ENCODE peak calls at places on chromosome 12, in four cellular contexts. J is K562, S is GM12878, U is HL-60. X is an unnamed sample.

GRCh38 chr12:121719926-121720414 is 7.4 kb downstream of the TMEM120B start:
- DNase-seq in J (peak), S (no peak), U (no peak), X (no peak)

GRCh38 chr12:89453579-89453978 is 71.0 kb downstream of the GALNT4 start:
- DNase-seq in U (no peak), S (no peak), J (no peak), X (no peak)

GRCh38 chr12:6954754-6955461 is 3.8 kb downstream of the PTPN6 start:
- DNase-seq in U (no peak), J (no peak), S (no peak), X (no peak)

GRCh38 chr12:101604132-101604531 is 9.4 kb downstream of the MYBPC1 start:
- DNase-seq in U (no peak), J (no peak), S (peak), X (no peak)

GRCh38 chr12:62750941-62751843 is 183.8 kb downstream of the PPM1H start:
- DNase-seq in U (no peak), S (no peak), J (no peak), X (no peak)

GRCh38 chr12:30794591-30795409 is 40.0 kb upstream of the CAPRIN2 start:
- DNase-seq in S (no peak), U (no peak), J (peak), X (no peak)

GRCh38 chr12:13039557-13039956 is 4.6 kb upstream of the FAM234B start:
- DNase-seq in U (no peak), S (no peak), J (no peak), X (no peak)

GRCh38 chr12:19129486-19130223 is at the start of gene PLEKHA5:
- DNase-seq in S (no peak), U (no peak), J (peak), X (peak)

GRCh38 chr12:46579474-46579873 is 206.9 kb upstream of the SLC38A2 start:
- DNase-seq in J (no peak), S (no peak), U (no peak), X (no peak)

GRCh38 chr12:18905134-18905533 is 167.2 kb downstream of the CAPZA3 start:
- DNase-seq in J (no peak), U (no peak), S (no peak), X (no peak)

GRCh38 chr12:88578821-88579518 is 1.3 kb downstream of the KITLG start:
- DNase-seq in S (no peak), J (peak), U (peak), X (no peak)

GRCh38 chr12:111557271-111558106 is 41.6 kb downstream of the ATXN2 start:
- DNase-seq in S (no peak), U (no peak), J (no peak), X (no peak)

GRCh38 chr12:131690320-131690719 is 20.6 kb upstream of the SFSWAP start:
- DNase-seq in U (no peak), J (no peak), S (no peak), X (no peak)

GRCh38 chr12:128178971-128179370 is 88.0 kb upstream of the TMEM132C start:
- DNase-seq in J (no peak), U (no peak), S (no peak), X (no peak)

GRCh38 chr12:50458606-50459005 is 46.2 kb upstream of the DIP2B start:
- DNase-seq in J (no peak), U (no peak), S (no peak), X (no peak)

DNA sequence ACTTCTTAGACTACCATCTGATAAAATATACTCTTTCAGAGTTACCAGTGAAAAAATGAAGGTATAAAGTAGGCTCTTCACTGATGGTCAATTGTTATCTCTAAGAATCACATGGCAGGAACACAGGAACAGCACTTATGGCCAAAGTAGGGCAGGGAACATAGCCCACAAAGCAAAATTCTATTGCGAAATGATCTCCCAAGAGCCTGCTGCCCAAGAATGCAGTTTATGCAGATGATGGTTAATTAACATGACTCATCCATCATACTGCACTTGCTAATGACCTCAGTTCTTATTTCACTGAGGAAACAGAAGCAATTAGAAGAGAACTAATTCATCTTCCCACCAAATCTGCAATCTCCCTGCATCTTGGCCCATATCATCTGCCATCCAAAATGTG is 133.8 kb downstream of the SLC2A13 start:
- DNase-seq in U (no peak), S (no peak), J (peak), X (no peak)
- TF ChIP-seq SPI1 in U (no peak), S (no peak), J (no peak), X (no peak)

DNA sequence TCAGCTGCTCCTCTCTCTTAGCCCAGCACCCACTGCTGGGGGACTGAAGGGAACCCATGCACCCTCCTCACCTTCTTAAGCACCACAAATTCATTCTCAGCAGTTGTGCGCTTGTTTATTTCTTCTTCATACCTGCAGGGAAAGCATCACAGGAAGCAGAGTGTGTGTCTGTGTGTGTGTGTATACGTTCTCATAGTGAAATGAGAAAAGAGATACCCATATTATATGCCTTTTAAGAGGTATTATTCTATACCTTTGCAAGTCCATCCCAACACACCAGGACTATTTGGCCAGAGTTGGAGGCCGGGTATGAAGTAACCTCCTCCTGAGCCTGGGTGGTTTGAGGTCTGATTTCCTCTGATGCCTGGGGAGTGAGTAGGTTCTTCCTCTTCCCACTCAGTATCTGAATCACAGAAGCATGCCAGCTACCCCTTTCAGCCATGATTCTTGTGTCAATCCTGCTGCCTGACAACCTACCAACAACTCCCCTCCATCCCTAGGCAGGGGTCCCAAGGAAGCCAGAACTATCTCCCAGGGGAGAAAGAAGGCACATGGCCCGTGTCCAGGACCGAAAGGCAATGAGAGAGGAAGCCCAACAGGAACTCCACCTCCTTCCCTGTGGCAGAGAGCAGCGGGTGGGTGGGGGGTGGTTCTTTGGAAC is 3.0 kb downstream of the KRT73 start:
- DNase-seq in S (no peak), J (no peak), U (peak), X (no peak)
- TF ChIP-seq SPI1 in S (no peak), J (no peak), U (no peak), X (no peak)

GRCh38 chr12:47651368-47652254 is 54.2 kb downstream of the RPAP3 start:
- DNase-seq in S (peak), U (peak), J (peak), X (no peak)

GRCh38 chr12:47650469-47650868 is 55.4 kb downstream of the RPAP3 start:
- DNase-seq in S (no peak), U (no peak), J (no peak), X (no peak)

GRCh38 chr12:47648056-47648579 is 57.7 kb downstream of the RPAP3 start:
- DNase-seq in J (peak), U (no peak), S (no peak), X (no peak)

GRCh38 chr12:47649381-47649780 is 56.4 kb downstream of the RPAP3 start:
- DNase-seq in U (no peak), J (no peak), S (no peak), X (no peak)

DNA sequence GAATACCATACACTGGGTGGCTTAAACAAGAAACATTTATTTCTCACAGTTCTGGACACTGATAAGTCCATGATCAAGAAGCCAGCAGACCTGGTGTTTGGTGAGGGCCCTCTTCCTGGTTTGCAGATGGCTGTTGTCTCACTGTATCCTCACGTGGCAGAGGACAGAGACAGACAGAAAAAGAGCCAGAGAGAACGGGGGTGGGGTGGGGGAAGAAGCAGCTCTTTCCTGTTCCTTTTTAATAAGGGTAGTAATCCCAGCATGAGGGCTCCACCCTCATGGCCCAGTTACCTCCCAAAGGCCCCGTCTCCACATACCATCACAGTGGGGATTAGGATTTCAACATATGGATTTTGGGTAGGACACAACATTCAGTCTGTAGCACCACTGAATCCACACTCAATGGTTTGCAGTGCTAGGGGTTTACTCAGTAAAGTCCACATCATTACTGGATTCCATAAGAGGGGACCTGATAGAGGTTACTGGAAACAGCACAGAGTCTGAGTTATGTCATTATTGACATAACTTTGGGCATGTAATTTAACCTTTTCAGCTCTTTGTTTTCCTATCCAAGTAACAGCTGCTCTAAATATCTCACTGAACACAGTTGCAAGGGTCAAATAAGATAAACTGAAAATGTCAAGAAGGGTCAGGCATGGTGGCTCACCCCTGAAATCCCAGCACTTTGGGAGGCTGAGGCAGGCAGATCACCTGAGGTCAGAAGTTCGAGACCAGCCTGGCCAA is 53.2 kb downstream of the RPAP3 start:
- DNase-seq in S (no peak), U (peak), J (peak), X (no peak)
- TF ChIP-seq SPI1 in S (no peak), U (peak), J (no peak), X (no peak)

DNA sequence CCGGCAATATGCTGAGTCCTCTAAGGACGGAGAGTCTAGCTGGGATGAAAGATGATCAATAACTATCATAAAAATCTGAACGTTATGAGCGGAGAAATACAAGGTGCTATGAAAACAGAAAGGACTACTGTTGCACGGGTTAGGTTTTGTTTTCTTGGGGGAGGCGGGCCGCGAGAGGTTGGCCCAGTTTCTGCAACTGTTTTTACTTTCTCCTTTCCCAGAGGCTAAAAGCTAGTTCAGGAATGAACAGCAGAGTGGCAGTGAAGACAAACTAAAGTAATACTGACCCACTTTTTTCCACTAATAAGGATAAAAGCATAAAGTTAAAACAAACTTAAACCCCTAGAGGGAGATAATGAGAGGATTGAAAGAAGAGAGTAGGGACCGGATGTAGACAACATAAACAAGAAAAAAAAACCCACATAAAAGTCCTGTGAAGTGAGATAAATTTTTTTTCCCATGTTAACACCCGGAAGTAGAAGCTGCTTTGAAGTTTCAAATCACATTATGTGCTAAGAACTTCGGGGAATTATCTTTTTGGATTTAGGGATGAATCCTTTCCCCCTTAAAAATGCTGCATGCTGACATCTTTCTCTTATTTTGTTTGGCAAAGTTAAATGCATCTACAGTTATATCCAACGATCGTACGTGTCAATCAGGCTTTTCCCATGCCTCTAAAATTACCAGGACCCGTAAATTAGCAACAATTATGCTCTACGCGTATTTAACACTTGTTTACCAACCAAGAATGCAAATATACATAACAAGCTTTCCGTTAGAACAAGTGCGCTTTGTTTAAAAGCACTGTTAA is 1.0 kb upstream of the CDK17 start:
- DNase-seq in S (peak), J (peak), U (peak), X (no peak)
- TF ChIP-seq SPI1 in S (no peak), J (no peak), U (no peak), X (no peak)

GRCh38 chr12:74446466-74446865 is 91.2 kb upstream of the ATXN7L3B start:
- DNase-seq in S (no peak), J (no peak), U (no peak), X (no peak)

GRCh38 chr12:74455429-74455828 is 82.2 kb upstream of the ATXN7L3B start:
- DNase-seq in J (no peak), S (no peak), U (no peak), X (no peak)

GRCh38 chr12:74454109-74454508 is 83.5 kb upstream of the ATXN7L3B start:
- DNase-seq in J (no peak), U (no peak), S (no peak), X (no peak)

DNA sequence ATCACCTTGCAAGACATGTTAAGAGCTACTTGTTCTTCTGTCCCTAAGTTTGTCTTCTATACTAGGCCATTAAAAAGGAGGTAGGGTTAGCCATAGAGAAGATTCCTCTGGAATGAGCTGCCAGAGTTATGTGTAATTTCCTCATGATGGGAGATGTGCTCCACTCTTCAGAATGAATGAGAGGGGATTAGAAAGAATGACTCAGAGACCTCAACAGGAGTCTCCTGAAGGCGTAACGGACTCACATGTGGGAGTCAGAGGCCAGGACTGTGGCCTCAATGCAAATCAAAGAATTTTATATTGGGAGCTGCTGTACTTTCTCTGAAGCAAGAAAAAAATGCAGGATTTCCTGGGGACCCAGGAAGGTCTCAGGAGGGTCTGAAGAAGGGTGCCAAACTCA is 87.8 kb upstream of the ATXN7L3B start:
- DNase-seq in U (no peak), J (no peak), S (no peak), X (no peak)
- TF ChIP-seq SPI1 in U (no peak), J (no peak), S (no peak), X (no peak)

GRCh38 chr12:5220835-5221234 is 177.2 kb downstream of the KCNA5 start:
- DNase-seq in U (no peak), J (peak), S (no peak), X (no peak)
- TF ChIP-seq SPI1 in U (no peak), J (no peak), S (no peak), X (no peak)

DNA sequence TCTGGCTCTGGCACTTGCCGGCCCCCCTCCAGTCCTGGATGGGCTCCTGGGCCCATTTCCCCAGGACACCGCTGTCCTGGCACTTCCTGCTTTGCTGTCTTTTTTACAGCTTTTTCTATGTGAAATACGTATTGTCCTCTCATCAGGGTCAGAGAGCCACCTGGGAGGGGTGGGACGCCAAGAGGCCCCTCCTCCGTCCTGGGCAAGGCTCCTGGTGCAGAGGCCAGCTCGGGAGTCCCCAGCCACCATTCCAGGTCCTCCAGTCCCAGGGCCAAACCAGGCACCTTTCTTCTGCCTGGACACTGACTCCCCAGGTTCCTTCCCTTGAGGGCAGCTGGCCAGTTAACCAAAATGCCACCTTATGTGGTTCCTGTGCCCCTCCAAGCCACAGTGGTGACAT is 22.8 kb downstream of the ARL6IP4 start:
- DNase-seq in J (no peak), S (no peak), U (no peak), X (no peak)
- TF ChIP-seq SPI1 in J (no peak), S (no peak), U (no peak), X (no peak)

GRCh38 chr12:108399514-108399913 is 60.4 kb upstream of the CMKLR1 start:
- DNase-seq in S (no peak), J (no peak), U (no peak), X (no peak)

GRCh38 chr12:108390495-108391203 is 51.5 kb upstream of the CMKLR1 start:
- DNase-seq in U (no peak), J (no peak), S (no peak), X (no peak)

GRCh38 chr12:108389544-108389943 is 50.4 kb upstream of the CMKLR1 start:
- DNase-seq in U (no peak), S (no peak), J (no peak), X (no peak)

GRCh38 chr12:108392284-108392683 is 53.2 kb upstream of the CMKLR1 start:
- DNase-seq in U (no peak), S (no peak), J (no peak), X (no peak)

DNA sequence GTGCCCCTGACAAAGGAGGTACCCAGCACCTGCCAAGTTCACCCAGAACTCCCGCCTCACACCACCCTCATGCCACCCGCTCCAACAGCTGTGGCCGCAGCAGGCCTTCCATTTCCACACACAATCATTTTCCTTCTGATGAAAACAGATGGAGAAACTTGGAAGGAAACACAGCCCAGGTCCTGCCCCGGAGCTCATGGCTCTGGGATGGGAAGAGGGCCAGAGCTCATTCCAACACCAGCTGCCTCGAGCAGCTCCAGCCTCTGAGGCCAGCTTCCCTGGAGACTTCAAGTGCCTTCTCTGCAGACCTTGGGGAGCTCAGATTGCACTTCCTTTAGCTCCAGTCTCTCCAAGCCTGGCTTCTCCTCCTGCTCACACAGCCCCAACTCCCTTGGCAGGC is 55.1 kb upstream of the CMKLR1 start:
- DNase-seq in S (no peak), U (no peak), J (no peak), X (no peak)
- TF ChIP-seq SPI1 in S (no peak), U (no peak), J (no peak), X (no peak)

GRCh38 chr12:75482636-75483035 is 2.1 kb downstream of the GLIPR1 start:
- DNase-seq in J (no peak), S (no peak), U (no peak), X (no peak)

GRCh38 chr12:75480469-75480949 is at the start of gene GLIPR1:
- DNase-seq in U (peak), J (peak), S (peak), X (peak)

GRCh38 chr12:75481013-75481705 is 604 bp downstream of the GLIPR1 start:
- DNase-seq in U (peak), S (no peak), J (no peak), X (no peak)

GRCh38 chr12:75483411-75483810 is 2.9 kb downstream of the GLIPR1 start:
- DNase-seq in J (no peak), U (no peak), S (no peak), X (no peak)

DNA sequence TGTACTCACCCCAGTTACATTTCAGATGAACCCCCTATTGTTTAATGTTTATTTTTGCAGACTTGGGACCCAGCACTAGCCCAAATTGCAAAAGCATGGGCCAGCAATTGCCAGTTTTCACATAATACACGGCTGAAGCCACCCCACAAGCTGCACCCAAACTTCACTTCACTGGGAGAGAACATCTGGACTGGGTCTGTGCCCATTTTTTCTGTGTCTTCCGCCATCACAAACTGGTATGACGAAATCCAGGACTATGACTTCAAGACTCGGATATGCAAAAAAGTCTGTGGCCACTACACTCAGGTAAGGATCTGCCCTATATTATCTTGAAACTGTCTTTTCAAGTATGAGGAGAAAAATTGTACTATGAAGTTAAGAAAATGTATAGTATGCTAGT is 1.2 kb downstream of the GLIPR1 start:
- DNase-seq in S (no peak), J (no peak), U (peak), X (no peak)
- TF ChIP-seq SPI1 in S (no peak), J (no peak), U (no peak), X (no peak)

X was measured in GM12891.